ENCODE peak calls at places on chromosomes 13 and 19, in seven cellular contexts. One of them, this sample, is unnamed.

GRCh38 chr13:35891486-35891885 is 239.7 kb downstream of the DCLK1 start:
- DNase-seq in ovary: no peak
- DNase-seq in fibroblast of pulmonary artery: no peak
- DNase-seq in HepG2: no peak
- DNase-seq in HL-60: no peak
- DNase-seq in NB4: no peak
- DNase-seq in Karpas-422: no peak
- DNase-seq in this sample: no peak

GRCh38 chr13:52850396-52851152 is 2.1 kb upstream of the PCDH8 start:
- DNase-seq in ovary: peak; percentile 85
- DNase-seq in fibroblast of pulmonary artery: peak; percentile 53
- DNase-seq in HepG2: peak; percentile 25
- DNase-seq in HL-60: peak; percentile 79
- DNase-seq in NB4: peak; percentile 71
- DNase-seq in Karpas-422: no peak
- DNase-seq in this sample: peak; percentile 51

GRCh38 chr13:33740134-33740538 is 77.8 kb upstream of the RFC3 start:
- DNase-seq in ovary: no peak
- DNase-seq in fibroblast of pulmonary artery: peak; percentile 95
- DNase-seq in HepG2: no peak
- DNase-seq in HL-60: no peak
- DNase-seq in NB4: no peak
- DNase-seq in Karpas-422: peak; percentile 81
- DNase-seq in this sample: peak; percentile 32

GRCh38 chr19:37877147-37877546 is 29.2 kb downstream of the WDR87 start:
- DNase-seq in ovary: no peak
- DNase-seq in fibroblast of pulmonary artery: no peak
- DNase-seq in HepG2: no peak
- DNase-seq in HL-60: no peak
- DNase-seq in NB4: no peak
- DNase-seq in Karpas-422: no peak
- DNase-seq in this sample: no peak

GRCh38 chr13:108525867-108526266 is 103.5 kb upstream of the MYO16 start:
- DNase-seq in ovary: no peak
- DNase-seq in fibroblast of pulmonary artery: no peak
- DNase-seq in HepG2: no peak
- DNase-seq in HL-60: no peak
- DNase-seq in NB4: no peak
- DNase-seq in Karpas-422: no peak
- DNase-seq in this sample: no peak

GRCh38 chr13:106525865-106526264 is 9.6 kb downstream of the EFNB2 start:
- DNase-seq in ovary: no peak
- DNase-seq in fibroblast of pulmonary artery: no peak
- DNase-seq in HepG2: no peak
- DNase-seq in HL-60: no peak
- DNase-seq in NB4: no peak
- DNase-seq in Karpas-422: no peak
- DNase-seq in this sample: peak; percentile 44

GRCh38 chr19:720691-721160 is 12.0 kb downstream of the PALM start:
- DNase-seq in ovary: peak; percentile 73
- DNase-seq in fibroblast of pulmonary artery: no peak
- DNase-seq in HepG2: peak; percentile 41
- DNase-seq in HL-60: no peak
- DNase-seq in NB4: no peak
- DNase-seq in Karpas-422: no peak
- DNase-seq in this sample: no peak

GRCh38 chr19:19155495-19156219 is 14.4 kb downstream of the MEF2B start:
- DNase-seq in ovary: no peak
- DNase-seq in fibroblast of pulmonary artery: no peak
- DNase-seq in HepG2: no peak
- DNase-seq in HL-60: peak; percentile 23
- DNase-seq in NB4: no peak
- DNase-seq in Karpas-422: peak; percentile 97
- DNase-seq in this sample: no peak

GRCh38 chr19:583968-584239 is 5.8 kb upstream of the HCN2 start:
- DNase-seq in ovary: no peak
- DNase-seq in fibroblast of pulmonary artery: no peak
- DNase-seq in HepG2: no peak
- DNase-seq in HL-60: no peak
- DNase-seq in NB4: no peak
- DNase-seq in Karpas-422: no peak
- DNase-seq in this sample: no peak

GRCh38 chr13:69928262-69928661 is 179.4 kb upstream of the ATXN8OS start:
- DNase-seq in ovary: no peak
- DNase-seq in fibroblast of pulmonary artery: no peak
- DNase-seq in HepG2: no peak
- DNase-seq in HL-60: no peak
- DNase-seq in NB4: no peak
- DNase-seq in Karpas-422: no peak
- DNase-seq in this sample: no peak

GRCh38 chr19:4371898-4372629 is 28.3 kb downstream of the SH3GL1 start:
- DNase-seq in ovary: no peak
- DNase-seq in fibroblast of pulmonary artery: no peak
- DNase-seq in HepG2: no peak
- DNase-seq in HL-60: no peak
- DNase-seq in NB4: no peak
- DNase-seq in Karpas-422: no peak
- DNase-seq in this sample: no peak

GRCh38 chr19:4371209-4371897 is 28.0 kb downstream of the MPND start:
- DNase-seq in ovary: no peak
- DNase-seq in fibroblast of pulmonary artery: no peak
- DNase-seq in HepG2: no peak
- DNase-seq in HL-60: no peak
- DNase-seq in NB4: no peak
- DNase-seq in Karpas-422: no peak
- DNase-seq in this sample: no peak

GRCh38 chr19:4369109-4369887 is 25.9 kb downstream of the MPND start:
- DNase-seq in ovary: no peak
- DNase-seq in fibroblast of pulmonary artery: no peak
- DNase-seq in HepG2: no peak
- DNase-seq in HL-60: peak; percentile 23
- DNase-seq in NB4: no peak
- DNase-seq in Karpas-422: peak; percentile 82
- DNase-seq in this sample: peak; percentile 83

GRCh38 chr19:4369888-4370260 is 26.5 kb downstream of the MPND start:
- DNase-seq in ovary: no peak
- DNase-seq in fibroblast of pulmonary artery: no peak
- DNase-seq in HepG2: no peak
- DNase-seq in HL-60: peak; percentile 75
- DNase-seq in NB4: no peak
- DNase-seq in Karpas-422: peak; percentile 82
- DNase-seq in this sample: peak; percentile 83

DNA sequence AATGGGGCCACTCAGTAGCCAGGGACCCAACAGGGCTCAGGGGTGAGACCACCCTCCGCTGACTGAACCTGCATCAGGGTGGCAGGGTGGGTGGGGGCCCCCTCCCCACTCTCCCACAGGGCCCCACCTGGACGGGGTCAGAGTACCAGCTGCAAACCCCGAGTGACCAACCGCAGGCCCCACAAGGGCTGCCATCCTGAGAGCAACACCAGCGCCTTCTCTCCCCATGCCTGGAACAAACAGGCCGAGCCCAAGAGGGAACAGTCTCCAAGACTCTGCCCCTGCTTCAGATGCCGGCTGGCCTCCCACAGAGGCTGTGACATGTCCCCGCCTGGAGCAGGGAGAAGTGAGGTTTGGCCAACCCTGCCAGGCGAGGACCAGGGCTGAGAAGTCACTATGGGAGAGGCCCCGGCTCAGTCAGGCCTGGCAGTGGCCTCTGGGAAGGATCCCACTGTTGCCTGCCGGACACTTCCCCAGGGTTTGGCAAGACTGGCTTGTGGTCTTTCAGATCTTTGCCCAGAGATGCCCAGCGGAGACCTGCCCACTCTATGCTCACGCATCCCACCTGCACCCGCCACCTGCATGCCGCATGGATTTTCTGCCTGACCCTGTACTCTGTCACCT is 27.2 kb downstream of the MPND start:
- DNase-seq in ovary: no peak
- DNase-seq in fibroblast of pulmonary artery: no peak
- DNase-seq in HepG2: no peak
- DNase-seq in HL-60: no peak
- DNase-seq in NB4: no peak
- DNase-seq in Karpas-422: no peak
- DNase-seq in this sample: no peak
- H3K4me3 ChIP-seq in ovary: no peak overlapping the region
- H3K4me3 ChIP-seq in fibroblast of pulmonary artery: no peak overlapping the region
- H3K4me3 ChIP-seq in HepG2: no peak overlapping the region
- H3K4me3 ChIP-seq in HL-60: no peak overlapping the region
- H3K4me3 ChIP-seq in NB4: no peak overlapping the region
- H3K4me3 ChIP-seq in Karpas-422: peak overlapping the region; percentile 65
- H3K4me3 ChIP-seq in this sample: no peak overlapping the region

GRCh38 chr19:50719566-50719965 is at the start of gene SHANK1:
- DNase-seq in ovary: peak; percentile 43
- DNase-seq in fibroblast of pulmonary artery: no peak
- DNase-seq in HepG2: no peak
- DNase-seq in HL-60: no peak
- DNase-seq in NB4: peak; percentile 65
- DNase-seq in Karpas-422: no peak
- DNase-seq in this sample: no peak
- H3K4me3 ChIP-seq in ovary: peak within 1 kb of the TSS; percentile 31
- H3K4me3 ChIP-seq in fibroblast of pulmonary artery: peak within 1 kb of the TSS; percentile 49
- H3K4me3 ChIP-seq in HepG2: no peak within 1 kb of the TSS
- H3K4me3 ChIP-seq in HL-60: peak within 1 kb of the TSS; percentile 39
- H3K4me3 ChIP-seq in NB4: peak within 1 kb of the TSS; percentile 38
- H3K4me3 ChIP-seq in Karpas-422: no peak within 1 kb of the TSS
- H3K4me3 ChIP-seq in this sample: no peak within 1 kb of the TSS

GRCh38 chr19:16898306-16899015 is 9.7 kb downstream of the F2RL3 start:
- DNase-seq in ovary: no peak
- DNase-seq in fibroblast of pulmonary artery: no peak
- DNase-seq in HepG2: no peak
- DNase-seq in HL-60: no peak
- DNase-seq in NB4: no peak
- DNase-seq in Karpas-422: no peak
- DNase-seq in this sample: no peak
- H3K4me3 ChIP-seq in ovary: no peak overlapping the region
- H3K4me3 ChIP-seq in fibroblast of pulmonary artery: no peak overlapping the region
- H3K4me3 ChIP-seq in HepG2: no peak overlapping the region
- H3K4me3 ChIP-seq in HL-60: no peak overlapping the region
- H3K4me3 ChIP-seq in NB4: no peak overlapping the region
- H3K4me3 ChIP-seq in Karpas-422: no peak overlapping the region
- H3K4me3 ChIP-seq in this sample: no peak overlapping the region

GRCh38 chr13:91331047-91331915 is 16.2 kb upstream of the MIR17HG start:
- DNase-seq in ovary: no peak
- DNase-seq in fibroblast of pulmonary artery: no peak
- DNase-seq in HepG2: no peak
- DNase-seq in HL-60: no peak
- DNase-seq in NB4: no peak
- DNase-seq in Karpas-422: no peak
- DNase-seq in this sample: no peak
- H3K4me3 ChIP-seq in ovary: no peak overlapping the region
- H3K4me3 ChIP-seq in fibroblast of pulmonary artery: no peak overlapping the region
- H3K4me3 ChIP-seq in HepG2: no peak overlapping the region
- H3K4me3 ChIP-seq in HL-60: no peak overlapping the region
- H3K4me3 ChIP-seq in NB4: no peak overlapping the region
- H3K4me3 ChIP-seq in Karpas-422: no peak overlapping the region
- H3K4me3 ChIP-seq in this sample: no peak overlapping the region

DNA sequence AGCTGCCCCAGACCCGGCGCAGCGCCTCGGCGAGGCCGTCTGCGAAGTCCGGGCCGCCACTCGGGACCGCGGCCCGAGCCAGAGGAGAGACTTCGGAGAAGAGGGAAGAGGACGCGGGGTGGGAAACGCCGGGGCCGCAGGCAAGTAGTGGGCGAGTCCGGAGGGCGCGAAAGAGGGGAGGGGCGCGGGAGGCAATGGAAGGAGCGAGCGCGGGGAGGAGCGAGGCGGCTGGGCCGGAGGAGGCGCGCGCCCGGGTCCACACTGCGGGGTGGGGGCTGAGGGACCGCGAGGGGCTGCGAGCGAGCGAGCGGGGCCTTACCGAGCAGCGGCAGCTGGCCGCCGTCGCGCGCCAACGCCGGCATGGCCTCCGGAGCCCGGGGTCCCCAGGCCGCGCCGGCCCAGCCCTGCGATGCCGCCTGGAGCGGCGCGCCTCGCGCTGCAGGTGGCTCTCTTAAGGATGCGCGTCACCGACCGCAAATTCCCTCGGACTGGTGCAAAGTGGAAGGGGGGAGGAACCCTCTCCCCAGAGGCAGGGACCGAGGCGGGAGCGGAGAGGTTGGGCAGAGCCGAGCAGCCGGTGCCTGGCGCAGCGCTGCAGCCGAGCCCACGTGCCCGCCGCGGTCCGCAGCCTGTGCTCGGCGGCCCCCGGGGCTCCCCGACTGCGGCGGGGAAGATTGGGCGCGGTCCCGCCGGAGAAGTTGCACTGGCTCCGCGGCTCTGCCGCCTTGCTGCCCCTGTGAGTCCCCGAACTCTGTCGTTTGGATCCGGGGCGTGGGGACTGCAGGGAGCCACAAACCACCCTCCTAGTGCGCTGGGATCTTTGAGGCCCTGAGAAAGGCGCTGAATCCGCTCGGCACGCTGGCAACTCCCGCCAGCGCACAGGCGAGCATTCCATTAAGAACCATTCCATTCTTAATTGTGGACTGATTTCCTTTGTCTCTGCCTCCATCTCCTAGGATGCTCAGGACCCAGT is at the start of gene FLT3:
- DNase-seq in ovary: no peak
- DNase-seq in fibroblast of pulmonary artery: peak; percentile 15
- DNase-seq in HepG2: no peak
- DNase-seq in HL-60: peak; percentile 97
- DNase-seq in NB4: peak; percentile 99
- DNase-seq in Karpas-422: no peak
- DNase-seq in this sample: peak; percentile 46
- H3K4me3 ChIP-seq in ovary: no peak within 1 kb of the TSS
- H3K4me3 ChIP-seq in fibroblast of pulmonary artery: no peak within 1 kb of the TSS
- H3K4me3 ChIP-seq in HepG2: peak within 1 kb of the TSS; percentile 58
- H3K4me3 ChIP-seq in HL-60: peak within 1 kb of the TSS; percentile 59
- H3K4me3 ChIP-seq in NB4: peak within 1 kb of the TSS; percentile 53
- H3K4me3 ChIP-seq in Karpas-422: peak within 1 kb of the TSS; percentile 36
- H3K4me3 ChIP-seq in this sample: no peak within 1 kb of the TSS

GRCh38 chr13:112692586-112692985 is 2.7 kb downstream of the ATP11A start:
- DNase-seq in ovary: no peak
- DNase-seq in fibroblast of pulmonary artery: no peak
- DNase-seq in HepG2: no peak
- DNase-seq in HL-60: no peak
- DNase-seq in NB4: no peak
- DNase-seq in Karpas-422: no peak
- DNase-seq in this sample: no peak

GRCh38 chr13:112689498-112690241 is at the start of gene ATP11A:
- DNase-seq in ovary: peak; percentile 96
- DNase-seq in fibroblast of pulmonary artery: peak; percentile 93
- DNase-seq in HepG2: peak; percentile 72
- DNase-seq in HL-60: peak; percentile 91
- DNase-seq in NB4: peak; percentile 94
- DNase-seq in Karpas-422: peak; percentile 63
- DNase-seq in this sample: peak; percentile 94

GRCh38 chr13:112690242-112690943 is 555 bp downstream of the ATP11A start:
- DNase-seq in ovary: peak; percentile 68
- DNase-seq in fibroblast of pulmonary artery: peak; percentile 35
- DNase-seq in HepG2: no peak
- DNase-seq in HL-60: peak; percentile 65
- DNase-seq in NB4: peak; percentile 66
- DNase-seq in Karpas-422: no peak
- DNase-seq in this sample: peak; percentile 27

GRCh38 chr13:112693831-112694497 is 4.1 kb downstream of the ATP11A start:
- DNase-seq in ovary: no peak
- DNase-seq in fibroblast of pulmonary artery: peak; percentile 77
- DNase-seq in HepG2: no peak
- DNase-seq in HL-60: peak; percentile 89
- DNase-seq in NB4: peak; percentile 85
- DNase-seq in Karpas-422: peak; percentile 47
- DNase-seq in this sample: peak; percentile 87

GRCh38 chr13:112692104-112692503 is 2.3 kb downstream of the ATP11A start:
- DNase-seq in ovary: no peak
- DNase-seq in fibroblast of pulmonary artery: no peak
- DNase-seq in HepG2: no peak
- DNase-seq in HL-60: no peak
- DNase-seq in NB4: no peak
- DNase-seq in Karpas-422: no peak
- DNase-seq in this sample: no peak
- H3K4me3 ChIP-seq in ovary: peak overlapping the region; percentile 60
- H3K4me3 ChIP-seq in fibroblast of pulmonary artery: no peak overlapping the region
- H3K4me3 ChIP-seq in HepG2: peak overlapping the region; percentile 90
- H3K4me3 ChIP-seq in HL-60: peak overlapping the region; percentile 81
- H3K4me3 ChIP-seq in NB4: peak overlapping the region; percentile 92
- H3K4me3 ChIP-seq in Karpas-422: no peak overlapping the region
- H3K4me3 ChIP-seq in this sample: no peak overlapping the region

This sample was measured in epithelial cell of esophagus.